ENCODE peak calls at places on chromosomes 7 and 10, in eight cellular contexts. V, N, X, C, K, M, T and O are unnamed samples.

GRCh38 chr7:82810558-82811259 is 352.0 kb downstream of the PCLO start:
- DNase-seq in V (peak; percentile 78), N (peak; percentile 61), X (no peak), C (no peak), K (peak; percentile 61), M (peak; percentile 34), T (peak; percentile 76), O (peak; percentile 93)

GRCh38 chr7:157318015-157318706 is 18.6 kb upstream of the DNAJB6 start:
- DNase-seq in V (no peak), N (no peak), X (no peak), C (no peak), K (no peak), M (no peak), T (no peak), O (no peak)

GRCh38 chr7:102978280-102978679 is 65.5 kb downstream of the LRRC17 start:
- DNase-seq in V (peak; percentile 78), N (peak; percentile 28), X (peak; percentile 87), C (peak; percentile 21), K (peak; percentile 16), M (no peak), T (no peak), O (peak; percentile 27)

GRCh38 chr10:3365630-3366029 is 193.0 kb upstream of the PITRM1 start:
- DNase-seq in V (no peak), N (peak; percentile 28), X (no peak), C (no peak), K (no peak), M (peak; percentile 38), T (no peak), O (no peak)

GRCh38 chr10:89904755-89905154 is 203.4 kb downstream of the KIF20B start:
- DNase-seq in V (no peak), N (no peak), X (no peak), C (no peak), K (no peak), M (no peak), T (no peak), O (no peak)

GRCh38 chr10:14302035-14302434 is 28.7 kb downstream of the FRMD4A start:
- DNase-seq in V (no peak), N (no peak), X (no peak), C (no peak), K (no peak), M (no peak), T (peak; percentile 5), O (peak; percentile 13)

GRCh38 chr7:128236924-128237586 is 4.0 kb upstream of the LEP start:
- DNase-seq in V (peak; percentile 66), N (no peak), X (no peak), C (no peak), K (peak; percentile 59), M (no peak), T (peak; percentile 62), O (peak; percentile 6)

GRCh38 chr10:71036586-71036985 is 148.2 kb upstream of the PCBD1 start:
- DNase-seq in V (no peak), N (no peak), X (no peak), C (no peak), K (no peak), M (no peak), T (no peak), O (no peak)

GRCh38 chr7:96321041-96321669 is 743 bp downstream of the SLC25A13 start:
- DNase-seq in V (peak; percentile 91), N (peak; percentile 92), X (peak; percentile 88), C (peak; percentile 81), K (no peak), M (no peak), T (no peak), O (peak; percentile 49)

GRCh38 chr10:67869996-67870395 is 14.5 kb upstream of the SIRT1 start:
- DNase-seq in V (no peak), N (no peak), X (no peak), C (no peak), K (no peak), M (no peak), T (no peak), O (no peak)

GRCh38 chr10:3963191-3963673 is 178.2 kb upstream of the KLF6 start:
- DNase-seq in V (no peak), N (no peak), X (no peak), C (no peak), K (no peak), M (peak; percentile 54), T (no peak), O (no peak)

GRCh38 chr10:78953124-78954008 is 115.4 kb upstream of the ZMIZ1 start:
- DNase-seq in V (peak; percentile 63), N (no peak), X (no peak), C (no peak), K (no peak), M (no peak), T (no peak), O (peak; percentile 49)

GRCh38 chr7:80729586-80730320 is 91.3 kb downstream of the CD36 start:
- DNase-seq in V (peak; percentile 59), N (no peak), X (no peak), C (no peak), K (peak; percentile 23), M (no peak), T (peak; percentile 59), O (peak; percentile 55)

GRCh38 chr7:89028319-89028718 is 232.8 kb upstream of the TEX47 start:
- DNase-seq in V (no peak), N (no peak), X (no peak), C (no peak), K (no peak), M (no peak), T (no peak), O (no peak)

GRCh38 chr10:86693721-86694369 is 25.5 kb downstream of the LDB3 start:
- DNase-seq in V (peak; percentile 64), N (peak; percentile 77), X (no peak), C (no peak), K (no peak), M (no peak), T (no peak), O (peak; percentile 47)

GRCh38 chr7:103532955-103533354 is 86.9 kb upstream of the SLC26A5 start:
- DNase-seq in V (no peak), N (no peak), X (no peak), C (no peak), K (no peak), M (no peak), T (no peak), O (no peak)

GRCh38 chr10:71880425-71881306 is 29.6 kb upstream of the PSAP start:
- DNase-seq in V (no peak), N (no peak), X (no peak), C (peak; percentile 21), K (no peak), M (no peak), T (no peak), O (no peak)

GRCh38 chr7:47672267-47672920 is 90.5 kb upstream of the TNS3 start:
- DNase-seq in V (no peak), N (no peak), X (no peak), C (no peak), K (no peak), M (no peak), T (no peak), O (no peak)

GRCh38 chr7:47670738-47671137 is 88.8 kb upstream of the TNS3 start:
- DNase-seq in V (no peak), N (no peak), X (no peak), C (no peak), K (no peak), M (no peak), T (no peak), O (no peak)

GRCh38 chr7:47666164-47666862 is 84.4 kb upstream of the TNS3 start:
- DNase-seq in V (no peak), N (no peak), X (no peak), C (no peak), K (no peak), M (no peak), T (no peak), O (no peak)

GRCh38 chr7:47671358-47671757 is 89.4 kb upstream of the TNS3 start:
- DNase-seq in V (no peak), N (no peak), X (no peak), C (no peak), K (no peak), M (no peak), T (no peak), O (no peak)

GRCh38 chr7:47669178-47669878 is 87.4 kb upstream of the TNS3 start:
- DNase-seq in V (peak; percentile 98), N (peak; percentile 77), X (peak; percentile 90), C (peak; percentile 35), K (no peak), M (peak; percentile 92), T (peak; percentile 78), O (peak; percentile 80)
- H3K4me3 ChIP-seq in V (no peak overlapping the region), N (no peak overlapping the region), X (peak overlapping the region; percentile 43), C (no peak overlapping the region), K (no peak overlapping the region), M (no peak overlapping the region), T (no peak overlapping the region), O (no peak overlapping the region)

GRCh38 chr7:25835191-25835590 is 316.8 kb upstream of the NFE2L3 start:
- DNase-seq in V (no peak), N (no peak), X (no peak), C (no peak), K (peak; percentile 70), M (no peak), T (no peak), O (peak; percentile 49)

GRCh38 chr7:25840209-25840792 is 311.7 kb upstream of the NFE2L3 start:
- DNase-seq in V (peak; percentile 54), N (no peak), X (no peak), C (no peak), K (no peak), M (no peak), T (no peak), O (no peak)

GRCh38 chr7:25841575-25841974 is 310.4 kb upstream of the NFE2L3 start:
- DNase-seq in V (no peak), N (no peak), X (no peak), C (no peak), K (no peak), M (no peak), T (no peak), O (no peak)

GRCh38 chr7:25842201-25842726 is 309.7 kb upstream of the NFE2L3 start:
- DNase-seq in V (no peak), N (no peak), X (no peak), C (no peak), K (no peak), M (no peak), T (no peak), O (no peak)

GRCh38 chr7:25839084-25839769 is 312.8 kb upstream of the NFE2L3 start:
- DNase-seq in V (no peak), N (no peak), X (no peak), C (no peak), K (no peak), M (no peak), T (no peak), O (no peak)
- TF ChIP-seq CTCF in V (peak; percentile 52), N (peak; percentile 22), X (no peak), C (no peak), K (peak; percentile 13), M (peak; percentile 47), T (peak; percentile 54), O (peak; percentile 47)

GRCh38 chr7:151207315-151207714 is 3.0 kb downstream of the H2BK1 start:
- DNase-seq in V (no peak), N (no peak), X (no peak), C (no peak), K (no peak), M (no peak), T (no peak), O (no peak)
- H3K4me3 ChIP-seq in V (no peak overlapping the region), N (no peak overlapping the region), X (no peak overlapping the region), C (no peak overlapping the region), K (no peak overlapping the region), M (no peak overlapping the region), T (no peak overlapping the region), O (no peak overlapping the region)

GRCh38 chr10:55476129-55476528 is 675.1 kb upstream of the PCDH15 start:
- DNase-seq in V (no peak), N (no peak), X (no peak), C (no peak), K (no peak), M (no peak), T (no peak), O (no peak)

GRCh38 chr10:55470840-55471239 is 669.8 kb upstream of the PCDH15 start:
- DNase-seq in V (no peak), N (no peak), X (no peak), C (no peak), K (no peak), M (no peak), T (no peak), O (no peak)

GRCh38 chr10:55474258-55474657 is 673.2 kb upstream of the PCDH15 start:
- DNase-seq in V (no peak), N (no peak), X (no peak), C (no peak), K (no peak), M (no peak), T (no peak), O (no peak)
- TF ChIP-seq CTCF in V (no peak), N (no peak), X (no peak), C (no peak), K (no peak), M (no peak), T (no peak), O (no peak)